ENCODE peak calls at places on chromosomes 1 and 21, in eight cellular contexts. A, P, B, O, E, R, T and Y are unnamed samples.

GRCh38 chr1:91559838-91560514 is 59.3 kb downstream of the CDC7 start:
- DNase-seq in R (no peak), B (no peak), E (no peak), P (no peak), T (no peak), O (no peak), A (no peak), Y (no peak)

GRCh38 chr1:181097242-181097641 is 8.7 kb downstream of the IER5 start:
- DNase-seq in O (no peak), R (no peak), P (no peak), A (no peak), B (no peak), T (peak), E (no peak), Y (no peak)

GRCh38 chr21:42555756-42556438 is 42.2 kb downstream of the SLC37A1 start:
- DNase-seq in T (no peak), P (no peak), R (no peak), B (no peak), E (no peak), A (no peak), O (no peak), Y (no peak)

GRCh38 chr1:247386695-247387094 is 29.3 kb upstream of the NLRP3 start:
- DNase-seq in E (no peak), B (no peak), A (no peak), T (no peak), R (no peak), O (no peak), P (no peak), Y (no peak)

GRCh38 chr21:39774252-39774651 is 29.3 kb downstream of the IGSF5 start:
- DNase-seq in A (no peak), E (no peak), P (no peak), T (no peak), B (no peak), R (no peak), O (no peak), Y (no peak)

GRCh38 chr1:46466477-46467182 is 23.0 kb upstream of the DMBX1 start:
- DNase-seq in E (no peak), B (no peak), O (no peak), A (no peak), R (no peak), P (peak), T (no peak), Y (no peak)

GRCh38 chr1:160779662-160780397 is 16.1 kb upstream of the LY9 start:
- DNase-seq in B (no peak), O (peak), P (peak), E (no peak), A (no peak), T (no peak), R (no peak), Y (no peak)

GRCh38 chr1:5725855-5726585 is 266.2 kb downstream of the NPHP4 start:
- DNase-seq in R (no peak), B (no peak), P (no peak), A (no peak), E (no peak), O (no peak), T (no peak), Y (no peak)

GRCh38 chr1:110380667-110381283 is 10.1 kb downstream of the SLC16A4 start:
- DNase-seq in A (no peak), R (no peak), B (no peak), T (no peak), O (peak), E (peak), P (no peak), Y (no peak)

GRCh38 chr1:238404506-238404905 is 513.8 kb upstream of the ZP4 start:
- DNase-seq in T (no peak), R (no peak), O (no peak), E (no peak), B (no peak), P (no peak), A (no peak), Y (no peak)

GRCh38 chr1:242890211-242890741 is 364.8 kb downstream of the CEP170 start:
- DNase-seq in E (no peak), P (peak), A (no peak), T (no peak), O (peak), R (no peak), B (no peak), Y (no peak)

GRCh38 chr1:154198756-154199562 is 7.1 kb upstream of the TPM3 start:
- DNase-seq in P (peak), B (peak), T (peak), A (peak), R (no peak), O (peak), E (peak), Y (no peak)

GRCh38 chr1:154304664-154305337 is 16.1 kb upstream of the AQP10 start:
- DNase-seq in B (no peak), P (no peak), T (no peak), A (no peak), E (no peak), R (no peak), O (no peak), Y (no peak)

GRCh38 chr1:55287732-55288131 is 72.6 kb upstream of the USP24 start:
- DNase-seq in T (no peak), R (no peak), B (no peak), A (no peak), O (no peak), P (no peak), E (no peak), Y (no peak)

GRCh38 chr1:211738096-211738708 is 62.8 kb upstream of the NEK2 start:
- DNase-seq in T (no peak), P (no peak), O (no peak), B (no peak), E (no peak), A (no peak), R (no peak), Y (no peak)

GRCh38 chr1:82227696-82228095 is 427.0 kb downstream of the ADGRL2 start:
- DNase-seq in R (no peak), P (no peak), B (no peak), E (no peak), T (no peak), O (no peak), A (peak), Y (no peak)

GRCh38 chr1:160128636-160129035 is 13.1 kb downstream of the ATP1A2 start:
- DNase-seq in A (no peak), P (no peak), O (no peak), R (no peak), T (no peak), B (no peak), E (no peak), Y (no peak)

GRCh38 chr1:20578062-20578461 is 10.8 kb upstream of the CDA start:
- DNase-seq in P (no peak), E (no peak), T (no peak), A (no peak), O (no peak), B (no peak), R (no peak), Y (no peak)